ENCODE peak calls at places on chromosomes 6 and 20, in six cellular contexts. Y, W, B, L, K and O are unnamed samples. For H3K4me1, the result is how much of the 10 kb centered on the place peaks cover.

GRCh38 chr6:31446481-31446880 is 43.1 kb downstream of the MICA start:
- DNase-seq in Y (no peak), W (peak), B (no peak), L (no peak), K (no peak), O (no peak)

GRCh38 chr6:136035378-136036070 is 184.0 kb downstream of the PDE7B start:
- DNase-seq in Y (peak), W (peak), B (no peak), L (no peak), K (no peak), O (no peak)

GRCh38 chr20:25692499-25692898 is 4.2 kb downstream of the ZNF337 start:
- DNase-seq in Y (peak), W (no peak), B (no peak), L (no peak), K (no peak), O (no peak)

GRCh38 chr20:61829526-61829925 is 236.2 kb downstream of the TAF4 start:
- DNase-seq in Y (no peak), W (no peak), B (no peak), L (no peak), K (no peak), O (no peak)

GRCh38 chr20:40073535-40074111 is 615.4 kb downstream of the MAFB start:
- DNase-seq in Y (peak), W (no peak), B (peak), L (peak), K (no peak), O (no peak)

GRCh38 chr6:6379573-6379972 is 59.1 kb upstream of the F13A1 start:
- DNase-seq in Y (no peak), W (no peak), B (no peak), L (no peak), K (no peak), O (no peak)

GRCh38 chr6:37971711-37972410 is 152.3 kb downstream of the ZFAND3 start:
- DNase-seq in Y (peak), W (peak), B (no peak), L (no peak), K (no peak), O (no peak)

GRCh38 chr6:13098808-13099570 is 229.3 kb downstream of the TBC1D7 start:
- DNase-seq in Y (no peak), W (no peak), B (no peak), L (no peak), K (no peak), O (no peak)

GRCh38 chr6:169654590-169655391 is 47.0 kb downstream of the WDR27 start:
- DNase-seq in Y (no peak), W (peak), B (no peak), L (no peak), K (no peak), O (no peak)

GRCh38 chr6:11766589-11767450 is 11.8 kb downstream of the ADTRP start:
- DNase-seq in Y (peak), W (peak), B (no peak), L (no peak), K (peak), O (no peak)

GRCh38 chr6:47481806-47482205 is 4.2 kb downstream of the CD2AP start:
- DNase-seq in Y (no peak), W (no peak), B (no peak), L (no peak), K (peak), O (no peak)

GRCh38 chr6:98118357-98119045 is 715.9 kb upstream of the POU3F2 start:
- DNase-seq in Y (no peak), W (no peak), B (no peak), L (no peak), K (no peak), O (peak)

GRCh38 chr6:90194371-90194841 is 102.2 kb downstream of the BACH2 start:
- DNase-seq in Y (peak), W (peak), B (no peak), L (no peak), K (no peak), O (no peak)

GRCh38 chr20:57650756-57651483 is 30.7 kb upstream of the ZBP1 start:
- DNase-seq in Y (no peak), W (no peak), B (no peak), L (peak), K (no peak), O (no peak)

GRCh38 chr6:83867527-83868161 is 8.2 kb downstream of the CYB5R4 start:
- DNase-seq in Y (peak), W (peak), B (no peak), L (no peak), K (peak), O (peak)

GRCh38 chr6:136990754-136991153 is 54.0 kb downstream of the IL20RA start:
- DNase-seq in Y (no peak), W (no peak), B (no peak), L (no peak), K (no peak), O (no peak)

GRCh38 chr6:39785281-39785680 is 6.9 kb upstream of the DAAM2 start:
- DNase-seq in Y (no peak), W (no peak), B (no peak), L (no peak), K (no peak), O (no peak)

GRCh38 chr6:157459327-157459726 is 78.3 kb downstream of the ZDHHC14 start:
- DNase-seq in Y (no peak), W (no peak), B (no peak), L (no peak), K (no peak), O (no peak)

GRCh38 chr6:136123464-136123863 is 126.6 kb downstream of the MTFR2 start:
- DNase-seq in Y (peak), W (peak), B (no peak), L (no peak), K (peak), O (no peak)

GRCh38 chr6:33066917-33067521 is 6.4 kb downstream of the HLA-DPA1 start:
- DNase-seq in Y (no peak), W (no peak), B (no peak), L (no peak), K (no peak), O (no peak)

GRCh38 chr6:33069021-33069738 is 4.3 kb downstream of the HLA-DPA1 start:
- DNase-seq in Y (no peak), W (no peak), B (no peak), L (no peak), K (no peak), O (no peak)

GRCh38 chr6:33065312-33065711 is 8.1 kb downstream of the HLA-DPA1 start:
- DNase-seq in Y (no peak), W (no peak), B (no peak), L (no peak), K (no peak), O (no peak)

GRCh38 chr6:33061987-33062386 is 11.5 kb downstream of the HLA-DPA1 start:
- DNase-seq in Y (peak), W (peak), B (no peak), L (no peak), K (no peak), O (no peak)

DNA sequence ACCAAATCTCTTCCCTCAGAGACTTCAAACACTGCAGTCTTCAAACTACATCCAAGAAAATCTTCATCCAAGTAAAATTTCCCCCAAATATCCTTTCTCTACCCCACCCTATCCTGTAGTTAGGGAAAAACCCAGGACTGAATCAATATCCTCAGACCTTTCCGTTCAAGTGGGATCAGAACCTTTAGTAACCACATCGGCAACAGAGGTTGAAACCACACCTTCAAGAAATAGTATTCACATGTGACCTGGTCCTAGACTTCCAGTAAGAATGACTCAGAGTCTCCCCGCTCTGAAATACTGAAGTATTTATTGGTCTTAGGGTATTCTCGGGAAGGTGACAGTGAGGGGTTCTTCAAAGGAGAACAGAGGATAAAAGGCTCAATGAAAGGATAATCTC is 8.7 kb downstream of the HLA-DPA1 start:
- DNase-seq in Y (no peak), W (no peak), B (no peak), L (no peak), K (no peak), O (no peak)
- H2AFZ ChIP-seq in Y (no peak), W (no peak), B (no peak), L (no peak), K (no peak), O (no peak)

GRCh38 chr6:158818580-158819212 is 472 bp downstream of the EZR start:
- DNase-seq in Y (peak), W (peak), B (no peak), L (peak), K (peak), O (peak)

GRCh38 chr6:158817298-158818007 is 1.7 kb downstream of the EZR start:
- DNase-seq in Y (peak), W (peak), B (no peak), L (no peak), K (peak), O (no peak)

GRCh38 chr6:158819213-158819976 is at the start of gene EZR:
- DNase-seq in Y (peak), W (peak), B (peak), L (peak), K (peak), O (peak)

GRCh38 chr6:158818008-158818579 is 1.1 kb downstream of the EZR start:
- DNase-seq in Y (peak), W (peak), B (no peak), L (peak), K (peak), O (peak)

DNA sequence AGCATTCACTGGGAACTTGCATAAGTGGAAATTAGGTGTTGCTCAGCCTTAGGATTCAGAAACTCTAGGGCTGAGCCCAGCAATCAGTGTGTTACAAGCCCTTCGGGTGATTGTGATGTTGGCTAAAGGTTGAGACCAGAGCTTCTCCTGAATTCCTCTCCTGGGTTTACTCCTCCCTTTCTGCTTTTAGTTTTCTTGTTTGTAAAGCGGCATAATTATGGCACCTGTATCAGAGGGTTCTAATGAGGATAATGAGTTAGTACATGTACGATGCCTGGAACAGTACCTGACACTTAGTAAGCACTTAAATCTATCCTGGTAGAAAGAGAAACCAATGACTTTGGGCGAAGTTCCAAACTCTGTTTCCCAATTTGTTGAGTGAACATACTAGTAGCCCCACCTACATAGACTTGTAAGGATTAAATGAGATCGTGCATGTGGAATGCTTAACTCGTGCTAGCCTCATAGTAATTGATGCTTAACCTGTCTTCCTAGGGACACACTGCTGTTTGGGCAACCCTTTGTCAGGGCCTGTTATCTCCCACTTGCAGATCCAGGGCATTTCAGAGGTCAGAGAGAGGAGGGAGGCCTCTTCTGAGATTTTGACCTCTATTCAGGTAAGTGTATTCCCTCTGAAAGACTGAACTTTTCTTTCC is 937 bp upstream of the EZR start:
- DNase-seq in Y (peak), W (no peak), B (no peak), L (no peak), K (peak), O (no peak)
- H3K4ac ChIP-seq in Y (no peak), W (peak), B (no peak), L (no peak), K (no peak), O (no peak)

GRCh38 chr6:155399062-155399746 is 56.4 kb downstream of the NOX3 start:
- DNase-seq in Y (no peak), W (no peak), B (no peak), L (no peak), K (no peak), O (no peak)
- H3K4me1 ChIP-seq in Y (under half), W (under half), B (under half), L (under half), K (under half), O (under half)

GRCh38 chr6:54624779-54625178 is 221.8 kb upstream of the FAM83B start:
- DNase-seq in Y (no peak), W (peak), B (no peak), L (no peak), K (no peak), O (no peak)

GRCh38 chr6:54633601-54634000 is 213.0 kb upstream of the FAM83B start:
- DNase-seq in Y (no peak), W (no peak), B (no peak), L (no peak), K (no peak), O (no peak)

GRCh38 chr6:54632984-54633565 is 213.5 kb upstream of the FAM83B start:
- DNase-seq in Y (no peak), W (no peak), B (no peak), L (no peak), K (no peak), O (no peak)

GRCh38 chr6:54624216-54624615 is 222.4 kb upstream of the FAM83B start:
- DNase-seq in Y (no peak), W (no peak), B (no peak), L (no peak), K (no peak), O (no peak)

DNA sequence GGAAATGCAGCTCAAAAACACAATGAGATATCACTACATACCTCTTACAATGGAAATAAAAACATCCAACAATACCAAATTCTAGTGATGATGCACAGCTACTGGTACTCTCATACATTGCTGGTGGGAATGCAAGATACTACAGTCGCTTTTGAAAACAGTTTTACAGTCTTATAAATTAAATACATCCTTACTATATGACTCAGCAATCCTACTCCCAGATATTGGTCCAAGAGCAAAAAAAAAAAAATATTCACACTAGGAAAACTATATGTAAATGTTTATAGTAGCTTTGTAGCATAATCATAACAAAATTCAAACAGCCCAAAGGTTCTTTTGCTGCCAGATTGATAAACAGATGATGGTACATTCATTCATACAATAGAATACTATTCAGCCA is 217.4 kb upstream of the FAM83B start:
- DNase-seq in Y (no peak), W (peak), B (no peak), L (no peak), K (no peak), O (no peak)
- H2AFZ ChIP-seq in Y (no peak), W (no peak), B (no peak), L (no peak), K (no peak), O (no peak)